ENCODE peak calls at places on chromosomes 2 and 18, in six cellular contexts. L is adrenal gland, C is heart left ventricle, O is body of pancreas, H is Karpas-422, Q is hepatocyte. R is an unnamed sample. For H3K36me3 and H3K9me3, the result is how much of the 10 kb centered on the place peaks cover.

GRCh38 chr2:215554689-215555088 is 118.8 kb upstream of the FN1 start:
- DNase-seq in L (no peak), C (no peak), O (no peak), H (peak), Q (no peak), R (no peak)

GRCh38 chr2:241857572-241858121 is 1.0 kb downstream of the PDCD1 start:
- DNase-seq in L (no peak), C (no peak), O (peak), H (no peak), Q (no peak), R (no peak)

GRCh38 chr2:181573140-181573736 is 83.7 kb downstream of the CERKL start:
- DNase-seq in L (no peak), C (no peak), O (no peak), H (peak), Q (peak), R (no peak)

GRCh38 chr2:58427572-58428285 is 186.6 kb upstream of the FANCL start:
- DNase-seq in L (peak), C (no peak), O (peak), H (no peak), Q (peak), R (peak)

GRCh38 chr2:66437601-66438497 is 2.9 kb downstream of the MEIS1 start:
- DNase-seq in L (peak), C (peak), O (peak), H (no peak), Q (peak), R (no peak)

GRCh38 chr2:42054657-42055430 is 7.0 kb downstream of the PKDCC start:
- DNase-seq in L (no peak), C (no peak), O (peak), H (no peak), Q (peak), R (no peak)

GRCh38 chr2:127185093-127185492 is 35.0 kb downstream of the CYP27C1 start:
- DNase-seq in L (no peak), C (no peak), O (no peak), H (peak), Q (no peak), R (no peak)

GRCh38 chr2:26805241-26805676 is 19.4 kb downstream of the CENPA start:
- DNase-seq in L (no peak), C (no peak), O (no peak), H (no peak), Q (no peak), R (peak)

GRCh38 chr2:218879881-218880748 is 537 bp upstream of the WNT10A start:
- DNase-seq in L (no peak), C (peak), O (no peak), H (peak), Q (no peak), R (no peak)

GRCh38 chr2:75340560-75340959 is 141.2 kb upstream of the TACR1 start:
- DNase-seq in L (no peak), C (no peak), O (no peak), H (no peak), Q (no peak), R (peak)

GRCh38 chr2:221124542-221125235 is 447.4 kb downstream of the EPHA4 start:
- DNase-seq in L (no peak), C (peak), O (no peak), H (no peak), Q (no peak), R (peak)

GRCh38 chr2:102606353-102606752 is 13.0 kb upstream of the SLC9A2 start:
- DNase-seq in L (peak), C (no peak), O (no peak), H (no peak), Q (peak), R (no peak)

GRCh38 chr2:201483337-201483736 is 31.8 kb downstream of the STRADB start:
- DNase-seq in L (no peak), C (no peak), O (no peak), H (no peak), Q (no peak), R (no peak)

GRCh38 chr18:136433-136832 is 21.9 kb upstream of the USP14 start:
- DNase-seq in L (no peak), C (no peak), O (no peak), H (no peak), Q (no peak), R (no peak)

GRCh38 chr2:129296401-129297343 is 682.8 kb upstream of the RAB6C start:
- DNase-seq in L (peak), C (no peak), O (peak), H (no peak), Q (no peak), R (no peak)

GRCh38 chr2:213089438-213089837 is 62.0 kb downstream of the IKZF2 start:
- DNase-seq in L (no peak), C (no peak), O (no peak), H (no peak), Q (no peak), R (no peak)

GRCh38 chr2:188293601-188294482 is 2.2 kb downstream of the GULP1 start:
- DNase-seq in L (peak), C (peak), O (peak), H (no peak), Q (peak), R (peak)

GRCh38 chr2:45458909-45459563 is 152.0 kb downstream of the SRBD1 start:
- DNase-seq in L (peak), C (peak), O (peak), H (no peak), Q (peak), R (peak)

GRCh38 chr18:32468147-32468845 is 2.4 kb downstream of the GAREM1 start:
- DNase-seq in L (no peak), C (no peak), O (no peak), H (no peak), Q (no peak), R (no peak)

GRCh38 chr2:168526641-168527040 is 70.6 kb downstream of the CERS6 start:
- DNase-seq in L (peak), C (peak), O (no peak), H (no peak), Q (peak), R (no peak)

GRCh38 chr18:48850891-48851302 is 99.9 kb downstream of the SMAD7 start:
- DNase-seq in L (no peak), C (peak), O (no peak), H (no peak), Q (no peak), R (no peak)

GRCh38 chr2:207239222-207239674 is 73.5 kb upstream of the KLF7 start:
- DNase-seq in L (peak), C (peak), O (peak), H (no peak), Q (peak), R (peak)

GRCh38 chr2:161085041-161085598 is 75.1 kb upstream of the TANK start:
- DNase-seq in L (no peak), C (no peak), O (no peak), H (no peak), Q (no peak), R (no peak)

GRCh38 chr18:5628512-5629255 is 84.9 kb upstream of the EPB41L3 start:
- DNase-seq in L (peak), C (peak), O (peak), H (no peak), Q (peak), R (peak)

GRCh38 chr2:74001781-74002514 is 17.2 kb downstream of the TET3 start:
- DNase-seq in L (no peak), C (no peak), O (no peak), H (no peak), Q (no peak), R (no peak)

GRCh38 chr2:9990735-9991134 is 39.2 kb downstream of the GRHL1 start:
- DNase-seq in L (peak), C (peak), O (no peak), H (no peak), Q (no peak), R (peak)

GRCh38 chr18:32899819-32900218 is 127.0 kb upstream of the KLHL14 start:
- DNase-seq in L (no peak), C (no peak), O (no peak), H (peak), Q (no peak), R (no peak)

GRCh38 chr2:177407031-177407430 is 14.5 kb downstream of the AGPS start:
- DNase-seq in L (no peak), C (no peak), O (no peak), H (no peak), Q (no peak), R (no peak)

GRCh38 chr2:40625849-40626248 is 174.0 kb upstream of the SLC8A1 start:
- DNase-seq in L (no peak), C (no peak), O (no peak), H (no peak), Q (no peak), R (no peak)

GRCh38 chr2:111656893-111657292 is 227.1 kb downstream of the ANAPC1 start:
- DNase-seq in L (no peak), C (no peak), O (no peak), H (no peak), Q (peak), R (no peak)

GRCh38 chr2:206430452-206430851 is 12.9 kb upstream of the ADAM23 start:
- DNase-seq in L (no peak), C (no peak), O (no peak), H (no peak), Q (no peak), R (no peak)

GRCh38 chr2:37436324-37436723 is 91.9 kb downstream of the QPCT start:
- DNase-seq in L (no peak), C (no peak), O (no peak), H (peak), Q (no peak), R (no peak)

GRCh38 chr2:72778410-72778809 is 47.4 kb downstream of the EXOC6B start:
- DNase-seq in L (no peak), C (no peak), O (no peak), H (no peak), Q (no peak), R (no peak)

GRCh38 chr2:191637182-191638078 is 40.5 kb upstream of the NABP1 start:
- DNase-seq in L (no peak), C (no peak), O (no peak), H (no peak), Q (peak), R (no peak)

DNA sequence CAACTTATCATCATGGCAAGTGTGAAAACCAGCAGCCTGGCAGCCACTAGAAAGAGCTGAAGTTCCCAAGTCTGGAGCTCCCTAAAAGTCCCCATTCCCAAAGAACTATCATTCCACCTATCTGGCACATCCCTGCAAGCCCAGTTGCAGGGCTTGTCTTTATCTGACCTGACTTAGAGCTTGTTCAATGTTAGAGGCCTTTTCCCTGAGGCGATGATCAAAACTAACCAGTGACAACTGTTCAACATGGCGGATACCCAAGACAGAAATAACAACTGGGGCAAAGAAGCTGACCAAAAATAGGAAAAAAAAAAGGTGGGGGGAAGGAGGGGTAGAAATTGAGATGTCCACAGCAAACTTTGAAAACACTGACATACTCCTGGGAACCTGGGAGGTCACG is 24.5 kb upstream of the RNU4ATAC start:
- DNase-seq in L (no peak), C (no peak), O (no peak), H (no peak), Q (no peak), R (no peak)
- H3K36me3 ChIP-seq in L (under half), C (half or more), O (under half), H (half or more), Q (under half), R (under half)

GRCh38 chr2:238528953-238529781 is 102.4 kb downstream of the ASB1 start:
- DNase-seq in L (no peak), C (no peak), O (peak), H (no peak), Q (peak), R (no peak)

GRCh38 chr2:238524584-238524983 is 97.9 kb downstream of the ASB1 start:
- DNase-seq in L (no peak), C (no peak), O (no peak), H (no peak), Q (no peak), R (no peak)

GRCh38 chr2:238527565-238527964 is 100.8 kb downstream of the ASB1 start:
- DNase-seq in L (no peak), C (no peak), O (no peak), H (no peak), Q (no peak), R (no peak)

GRCh38 chr2:238523158-238524110 is 96.7 kb downstream of the ASB1 start:
- DNase-seq in L (peak), C (no peak), O (no peak), H (no peak), Q (peak), R (no peak)

DNA sequence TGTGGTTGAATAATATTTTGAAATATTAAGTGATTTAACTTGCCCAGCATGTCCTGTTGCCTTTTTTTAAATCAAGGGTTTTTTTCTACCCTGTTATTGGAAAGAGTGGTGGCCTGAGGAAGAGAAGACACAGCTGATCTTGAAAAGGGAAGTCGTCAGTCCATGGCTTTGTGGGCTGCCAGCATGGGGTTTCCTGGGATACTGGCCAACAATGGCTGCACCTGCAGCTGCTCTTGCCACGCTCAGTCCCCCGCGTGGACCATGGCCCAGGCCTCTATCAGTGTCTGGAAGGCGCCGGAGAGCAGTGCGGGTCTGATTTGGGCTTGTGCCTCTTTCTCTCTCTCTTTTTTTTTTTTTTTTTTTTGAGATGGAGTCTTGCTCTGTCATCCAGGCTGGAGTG is 99.3 kb downstream of the ASB1 start:
- DNase-seq in L (no peak), C (no peak), O (no peak), H (no peak), Q (no peak), R (no peak)
- H3K4me3 ChIP-seq in L (no peak), C (no peak), O (no peak), H (no peak), Q (no peak), R (no peak)

GRCh38 chr18:50665519-50665918 is 105.6 kb downstream of the MAPK4 start:
- DNase-seq in L (peak), C (peak), O (no peak), H (no peak), Q (no peak), R (no peak)
- H3K9me3 ChIP-seq in L (under half), C (under half), O (under half), H (under half), Q (under half), R (under half)

GRCh38 chr2:60831921-60832320 is 49.5 kb upstream of the REL start:
- DNase-seq in L (no peak), C (no peak), O (no peak), H (no peak), Q (no peak), R (no peak)

GRCh38 chr2:60830991-60831390 is 50.4 kb upstream of the REL start:
- DNase-seq in L (no peak), C (no peak), O (no peak), H (no peak), Q (no peak), R (no peak)

GRCh38 chr2:60834270-60834717 is 47.1 kb upstream of the REL start:
- DNase-seq in L (no peak), C (no peak), O (no peak), H (no peak), Q (no peak), R (no peak)

GRCh38 chr2:60836491-60836890 is 44.9 kb upstream of the REL start:
- DNase-seq in L (no peak), C (no peak), O (no peak), H (no peak), Q (no peak), R (no peak)

GRCh38 chr2:60832621-60833020 is 48.8 kb upstream of the REL start:
- DNase-seq in L (no peak), C (no peak), O (no peak), H (no peak), Q (no peak), R (no peak)
- H3K36me3 ChIP-seq in L (under half), C (under half), O (under half), H (under half), Q (under half), R (under half)

GRCh38 chr2:106261871-106262321 is 67.8 kb upstream of the UXS1 start:
- DNase-seq in L (no peak), C (no peak), O (no peak), H (no peak), Q (no peak), R (no peak)
- H3K4me3 ChIP-seq in L (no peak), C (no peak), O (no peak), H (no peak), Q (no peak), R (no peak)

DNA sequence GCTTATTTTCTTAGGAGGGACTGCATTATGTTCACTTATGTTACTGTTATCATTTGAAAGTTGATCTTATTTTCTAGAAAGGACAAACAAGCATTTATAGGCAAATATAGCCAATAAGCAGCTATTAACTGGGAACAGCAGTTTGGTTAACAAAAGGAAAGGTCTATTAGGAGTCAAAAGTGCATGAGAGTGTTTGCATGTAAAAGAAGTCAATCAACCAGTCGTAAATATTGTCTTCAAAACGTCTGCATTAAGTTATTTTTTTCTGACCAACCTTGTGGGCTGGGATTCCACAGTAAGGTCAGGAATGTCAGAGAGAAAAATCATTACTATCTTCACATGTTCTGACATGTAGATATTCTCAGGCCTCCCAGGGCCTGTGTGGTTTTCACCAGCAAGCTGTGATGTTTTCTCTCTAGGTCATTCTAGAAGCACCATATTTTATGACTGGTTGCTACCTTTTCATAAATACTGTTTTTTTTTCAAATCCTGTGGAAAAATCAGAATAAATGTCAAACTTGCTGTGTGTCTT is 922.5 kb downstream of the SUCLG1 start:
- DNase-seq in L (no peak), C (no peak), O (no peak), H (no peak), Q (no peak), R (no peak)
- H3K9me3 ChIP-seq in L (under half), C (under half), O (under half), H (under half), Q (under half), R (under half)

GRCh38 chr2:23782647-23783046 is 144.3 kb downstream of the ATAD2B start:
- DNase-seq in L (no peak), C (no peak), O (no peak), H (no peak), Q (no peak), R (no peak)

GRCh38 chr2:23789012-23789411 is 137.9 kb downstream of the ATAD2B start:
- DNase-seq in L (no peak), C (no peak), O (no peak), H (no peak), Q (peak), R (no peak)

GRCh38 chr2:23782126-23782525 is 144.8 kb downstream of the ATAD2B start:
- DNase-seq in L (no peak), C (no peak), O (no peak), H (no peak), Q (no peak), R (no peak)

GRCh38 chr2:23788100-23788499 is 138.8 kb downstream of the ATAD2B start:
- DNase-seq in L (no peak), C (no peak), O (no peak), H (peak), Q (no peak), R (no peak)

GRCh38 chr2:23784971-23785370 is 142.0 kb downstream of the ATAD2B start:
- DNase-seq in L (no peak), C (no peak), O (no peak), H (no peak), Q (no peak), R (no peak)
- H3K36me3 ChIP-seq in L (under half), C (half or more), O (under half), H (under half), Q (under half), R (under half)

GRCh38 chr2:11326692-11327211 is 17.7 kb downstream of the ROCK2 start:
- DNase-seq in L (no peak), C (no peak), O (no peak), H (no peak), Q (no peak), R (no peak)

GRCh38 chr2:11330457-11331142 is 13.8 kb downstream of the ROCK2 start:
- DNase-seq in L (no peak), C (no peak), O (no peak), H (peak), Q (no peak), R (no peak)

GRCh38 chr2:11327871-11328270 is 16.6 kb downstream of the ROCK2 start:
- DNase-seq in L (no peak), C (no peak), O (no peak), H (no peak), Q (no peak), R (no peak)

GRCh38 chr2:11332596-11332995 is 11.8 kb downstream of the ROCK2 start:
- DNase-seq in L (no peak), C (no peak), O (no peak), H (peak), Q (no peak), R (no peak)

GRCh38 chr2:11329759-11330158 is 14.7 kb downstream of the ROCK2 start:
- DNase-seq in L (no peak), C (no peak), O (no peak), H (peak), Q (no peak), R (no peak)
- H3K4me3 ChIP-seq in L (no peak), C (no peak), O (no peak), H (no peak), Q (no peak), R (no peak)

R was measured in MG63.